ENCODE peak calls at places on chromosomes 1 and 21, in ten cellular contexts. M is colonic mucosa; Q is CD8-positive, alpha-beta T cell; H is Panc1; U is Peyer's patch; K is esophagus squamous epithelium; R is cardiac muscle cell; O is sigmoid colon; J is CD8-positive, alpha-beta memory T cell; X is aorta. N is an unnamed sample.

GRCh38 chr1:37741130-37741529 is 23.8 kb downstream of the EPHA10 start:
- DNase-seq in M (no peak), Q (no peak), H (no peak), U (no peak), K (no peak), R (no peak), O (no peak), J (no peak), X (no peak), N (no peak)

GRCh38 chr1:175757381-175758015 is 14.1 kb upstream of the TNR start:
- DNase-seq in M (peak; percentile 29), Q (no peak), H (peak; percentile 24), U (no peak), K (no peak), R (peak; percentile 65), O (no peak), J (no peak), X (no peak), N (peak; percentile 65)

GRCh38 chr21:26736449-26736848 is 108.8 kb downstream of the ADAMTS1 start:
- DNase-seq in M (no peak), Q (no peak), H (no peak), U (no peak), K (no peak), R (no peak), O (no peak), J (no peak), X (no peak), N (no peak)

GRCh38 chr1:151716771-151717631 is at the start of gene CELF3:
- DNase-seq in M (no peak), Q (peak; percentile 47), H (no peak), U (no peak), K (no peak), R (peak; percentile 59), O (no peak), J (no peak), X (no peak), N (peak; percentile 100)

GRCh38 chr1:8825985-8826481 is 8.6 kb upstream of the RERE start:
- DNase-seq in M (no peak), Q (no peak), H (no peak), U (no peak), K (no peak), R (no peak), O (no peak), J (no peak), X (no peak), N (no peak)

GRCh38 chr1:162187676-162188075 is 118.2 kb downstream of the NOS1AP start:
- DNase-seq in M (no peak), Q (no peak), H (no peak), U (no peak), K (no peak), R (no peak), O (no peak), J (no peak), X (no peak), N (no peak)

GRCh38 chr1:202221911-202222909 is 28.6 kb downstream of the LGR6 start:
- DNase-seq in M (no peak), Q (no peak), H (no peak), U (no peak), K (no peak), R (no peak), O (no peak), J (no peak), X (no peak), N (no peak)

GRCh38 chr1:14869197-14869596 is 270.7 kb downstream of the KAZN start:
- DNase-seq in M (no peak), Q (no peak), H (no peak), U (no peak), K (no peak), R (no peak), O (no peak), J (no peak), X (no peak), N (no peak)

GRCh38 chr1:228066416-228066815 is 16.1 kb upstream of the ARF1 start:
- DNase-seq in M (no peak), Q (no peak), H (no peak), U (peak; percentile 24), K (no peak), R (no peak), O (peak; percentile 32), J (no peak), X (peak; percentile 35), N (no peak)

GRCh38 chr21:35063428-35064172 is 14.5 kb upstream of the RUNX1 start:
- DNase-seq in M (no peak), Q (no peak), H (no peak), U (no peak), K (no peak), R (no peak), O (no peak), J (no peak), X (no peak), N (no peak)

GRCh38 chr21:30072496-30072895 is 94.1 kb downstream of the CLDN17 start:
- DNase-seq in M (peak; percentile 46), Q (no peak), H (no peak), U (no peak), K (no peak), R (peak; percentile 56), O (no peak), J (no peak), X (no peak), N (peak; percentile 70)

GRCh38 chr1:207817778-207818751 is 66.2 kb downstream of the CD46 start:
- DNase-seq in M (no peak), Q (no peak), H (no peak), U (no peak), K (no peak), R (no peak), O (peak; percentile 56), J (no peak), X (peak; percentile 45), N (no peak)

GRCh38 chr1:153697191-153697872 is 18.8 kb downstream of the NPR1 start:
- DNase-seq in M (no peak), Q (no peak), H (no peak), U (no peak), K (no peak), R (peak; percentile 48), O (peak; percentile 82), J (no peak), X (peak; percentile 90), N (no peak)

GRCh38 chr1:18972531-18972930 is 16.1 kb upstream of the IFFO2 start:
- DNase-seq in M (no peak), Q (no peak), H (no peak), U (no peak), K (no peak), R (no peak), O (peak; percentile 55), J (no peak), X (peak; percentile 14), N (no peak)

DNA sequence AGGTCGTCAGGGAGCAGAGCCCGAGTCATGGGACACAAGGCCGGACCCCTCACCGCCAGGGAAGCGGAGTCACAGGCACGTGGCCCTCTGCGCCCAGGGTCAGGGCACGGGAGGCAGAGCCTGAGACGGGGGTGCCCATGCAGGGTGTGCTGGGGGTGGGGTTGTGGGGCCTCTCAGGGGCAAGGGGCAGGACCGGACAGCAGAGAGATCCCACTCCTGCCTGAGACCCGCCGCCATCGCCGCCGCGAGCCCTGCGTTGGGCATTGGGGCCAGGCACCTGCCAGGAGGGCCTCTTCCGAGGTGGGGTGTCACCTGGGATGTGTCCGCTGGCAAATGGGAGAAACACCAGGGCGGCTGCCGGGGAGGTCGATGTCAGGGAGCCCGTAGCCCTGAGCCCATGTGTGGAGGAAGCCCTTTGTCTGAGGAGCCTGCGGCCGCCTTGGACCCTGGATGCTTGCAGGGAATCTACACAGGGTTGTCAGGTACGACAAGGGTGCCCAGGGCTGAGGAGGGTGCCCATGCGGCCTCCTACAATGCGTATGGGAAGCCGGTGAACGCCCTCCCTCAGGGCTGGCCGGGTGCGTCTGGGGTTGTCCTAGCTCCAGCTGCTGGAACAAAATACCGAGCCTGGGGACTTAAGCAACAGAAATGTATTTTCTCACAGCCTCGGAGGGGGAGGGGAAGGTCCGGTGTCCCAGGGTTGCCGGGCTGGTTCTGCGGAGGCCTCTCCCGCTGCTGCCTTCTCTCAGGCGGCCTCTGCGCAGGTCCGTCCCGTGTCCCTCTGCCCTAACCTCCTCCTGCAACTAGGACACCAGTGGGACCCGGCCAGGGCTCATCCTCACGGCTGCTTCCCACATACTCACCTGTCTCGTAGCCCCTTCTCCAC is 16.4 kb upstream of the C1orf159 start:
- DNase-seq in M (peak; percentile 78), Q (no peak), H (no peak), U (peak; percentile 74), K (no peak), R (no peak), O (no peak), J (no peak), X (no peak), N (no peak)
- H3K27ac ChIP-seq in M (peak overlapping the region; percentile 84), Q (no peak overlapping the region), H (no peak overlapping the region), U (peak overlapping the region; percentile 93), K (no peak overlapping the region), R (no peak overlapping the region), O (no peak overlapping the region), J (no peak overlapping the region), X (no peak overlapping the region), N (no peak overlapping the region)

DNA sequence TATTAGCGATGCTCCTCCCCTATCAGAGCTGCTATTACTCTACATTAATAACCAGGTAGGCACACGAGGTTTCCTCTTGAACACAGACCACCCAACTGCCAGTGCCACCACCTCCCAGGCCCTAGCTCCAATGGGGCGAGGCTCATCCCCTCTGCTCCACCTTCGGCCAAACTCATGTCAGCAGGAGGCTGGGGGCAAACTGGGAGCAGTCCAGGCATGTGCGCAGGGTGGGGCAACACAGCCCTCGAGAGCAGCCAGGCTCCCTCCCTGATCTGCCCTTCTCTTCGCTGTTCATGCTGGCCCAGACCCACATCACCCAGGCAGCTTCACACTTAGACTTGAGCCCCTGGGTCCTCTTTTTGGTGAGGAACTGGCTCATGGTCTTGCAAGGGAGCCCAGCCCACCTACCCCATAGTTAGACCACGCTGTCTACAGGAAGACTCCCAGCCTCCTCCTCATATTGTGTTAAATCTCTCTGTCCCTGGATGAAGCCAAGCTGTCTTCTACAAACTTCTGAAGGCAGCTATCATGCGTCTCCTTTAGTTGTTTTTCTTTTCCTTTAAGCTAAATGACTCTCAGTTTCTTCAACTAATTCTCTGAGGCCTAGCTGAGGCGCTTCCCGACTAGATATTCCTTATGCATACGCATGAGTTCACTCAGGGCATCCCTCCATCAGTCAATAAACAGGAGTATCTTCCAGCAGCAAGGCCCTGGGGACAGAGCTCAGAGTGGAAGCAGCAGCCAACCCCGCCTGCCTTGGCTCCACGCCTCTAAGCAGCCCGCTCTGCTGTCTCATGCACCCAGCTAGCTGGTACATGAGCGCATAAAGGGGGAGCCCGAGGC is 12.0 kb downstream of the TMEM9 start:
- DNase-seq in M (peak; percentile 27), Q (no peak), H (no peak), U (no peak), K (no peak), R (no peak), O (no peak), J (no peak), X (no peak), N (no peak)
- H3K36me3 ChIP-seq in M (no peaks in the 10 kb centered on the region), Q (peaks cover 29% of the 10 kb centered on the region), H (peaks cover 3% of the 10 kb centered on the region), U (no peaks in the 10 kb centered on the region), K (peaks cover 29% of the 10 kb centered on the region), R (peaks cover 47% of the 10 kb centered on the region), O (peaks cover 27% of the 10 kb centered on the region), J (peaks cover 14% of the 10 kb centered on the region), X (no peaks in the 10 kb centered on the region), N (peaks cover 99% of the 10 kb centered on the region)

GRCh38 chr1:3156936-3157335 is 87.9 kb downstream of the PRDM16 start:
- DNase-seq in M (no peak), Q (no peak), H (no peak), U (no peak), K (no peak), R (no peak), O (no peak), J (no peak), X (no peak), N (peak; percentile 43)
- H3K27ac ChIP-seq in M (no peak overlapping the region), Q (no peak overlapping the region), H (no peak overlapping the region), U (no peak overlapping the region), K (no peak overlapping the region), R (peak overlapping the region; percentile 48), O (no peak overlapping the region), J (no peak overlapping the region), X (no peak overlapping the region), N (peak overlapping the region; percentile 11)

GRCh38 chr1:2394761-2395160 is 3.1 kb downstream of the RER1 start:
- DNase-seq in M (no peak), Q (no peak), H (no peak), U (no peak), K (no peak), R (no peak), O (no peak), J (no peak), X (no peak), N (no peak)
- H3K36me3 ChIP-seq in M (peaks cover 16% of the 10 kb centered on the region), Q (peaks cover 27% of the 10 kb centered on the region), H (peaks cover 14% of the 10 kb centered on the region), U (no peaks in the 10 kb centered on the region), K (peaks cover 26% of the 10 kb centered on the region), R (peaks cover 37% of the 10 kb centered on the region), O (peaks cover 39% of the 10 kb centered on the region), J (peaks cover 40% of the 10 kb centered on the region), X (no peaks in the 10 kb centered on the region), N (peaks cover 63% of the 10 kb centered on the region)

N was measured in WERI-Rb-1.